ENCODE peak calls at places on chromosomes 3 and 15, in five cellular contexts. Z, A, H, R and N are unnamed samples.

GRCh38 chr15:88834211-88834812 is 31.1 kb downstream of the ACAN start:
- DNase-seq in A (peak; percentile 59), H (peak; percentile 22), R (peak; percentile 20), Z (no peak), N (peak; percentile 13)

GRCh38 chr3:144275005-144275404 is 303.4 kb downstream of the DIPK2A start:
- DNase-seq in Z (no peak), H (no peak), A (no peak), R (no peak), N (no peak)

GRCh38 chr3:163951397-163951987 is 1126.8 kb downstream of the SI start:
- DNase-seq in Z (peak; percentile 7), A (no peak), H (no peak), R (no peak), N (no peak)

GRCh38 chr3:48962340-48962739 is 27.7 kb upstream of the P4HTM start:
- DNase-seq in Z (no peak), H (no peak), A (no peak), R (no peak), N (no peak)

GRCh38 chr3:13009132-13009945 is 63.9 kb downstream of the IQSEC1 start:
- DNase-seq in R (peak; percentile 8), A (peak; percentile 43), Z (no peak), H (no peak), N (no peak)

GRCh38 chr3:57100046-57100695 is 39.7 kb downstream of the SPATA12 start:
- DNase-seq in Z (peak; percentile 66), R (peak; percentile 83), A (peak; percentile 58), H (peak; percentile 61), N (peak; percentile 85)

GRCh38 chr3:69290006-69290405 is 95.9 kb downstream of the FRMD4B start:
- DNase-seq in H (no peak), A (no peak), Z (no peak), R (peak; percentile 46), N (no peak)

GRCh38 chr3:131091768-131092167 is 65.1 kb downstream of the NEK11 start:
- DNase-seq in R (no peak), Z (peak; percentile 8), H (no peak), A (no peak), N (no peak)

GRCh38 chr3:56761023-56761422 is 40.7 kb downstream of the ARHGEF3 start:
- DNase-seq in Z (no peak), A (no peak), R (no peak), H (no peak), N (no peak)

GRCh38 chr3:59426851-59427565 is 377.2 kb upstream of the CFAP20DC start:
- DNase-seq in R (no peak), Z (no peak), A (no peak), H (no peak), N (no peak)

GRCh38 chr15:68616397-68616796 is 37.6 kb downstream of the CORO2B start:
- DNase-seq in R (no peak), H (no peak), Z (no peak), A (no peak), N (no peak)

GRCh38 chr3:160698806-160699205 is 21.8 kb downstream of the ARL14 start:
- DNase-seq in H (no peak), Z (no peak), R (no peak), A (no peak), N (no peak)

GRCh38 chr3:158821847-158822246 is 20.0 kb downstream of the MFSD1 start:
- DNase-seq in Z (no peak), H (no peak), A (peak; percentile 20), R (no peak), N (no peak)

GRCh38 chr15:62993066-62993465 is 49.5 kb upstream of the TPM1 start:
- DNase-seq in Z (no peak), R (no peak), H (no peak), A (no peak), N (no peak)

GRCh38 chr15:88620995-88621772 is at the start of gene AEN:
- DNase-seq in Z (peak; percentile 92), A (peak; percentile 99), H (peak; percentile 88), R (peak; percentile 98), N (peak; percentile 95)

GRCh38 chr3:24523988-24524727 is 29.5 kb upstream of the THRB start:
- DNase-seq in H (no peak), R (peak; percentile 11), A (no peak), Z (no peak), N (no peak)

GRCh38 chr3:173618703-173619102 is 221.2 kb downstream of the NLGN1 start:
- DNase-seq in A (no peak), Z (no peak), H (no peak), R (no peak), N (no peak)

GRCh38 chr3:138609898-138610266 is 1.3 kb downstream of the FAIM start:
- DNase-seq in Z (no peak), R (no peak), A (no peak), H (no peak), N (no peak)

GRCh38 chr3:117774130-117774529 is 1064.6 kb downstream of the TUSC7 start:
- DNase-seq in R (no peak), A (no peak), H (no peak), Z (no peak), N (no peak)

GRCh38 chr3:139975592-139976360 is 40.8 kb downstream of the CLSTN2 start:
- DNase-seq in R (no peak), Z (no peak), H (no peak), A (no peak), N (no peak)

GRCh38 chr3:61682671-61683408 is 121.5 kb downstream of the PTPRG start:
- DNase-seq in R (no peak), Z (no peak), H (peak; percentile 74), A (no peak), N (no peak)

GRCh38 chr3:157581331-157581730 is 78.1 kb upstream of the VEPH1 start:
- DNase-seq in R (no peak), A (no peak), H (no peak), Z (no peak), N (no peak)
- H3K9ac ChIP-seq in R (no peak overlapping the region), A (no peak overlapping the region), H (no peak overlapping the region), Z (no peak overlapping the region), N (no peak overlapping the region)

GRCh38 chr3:33438871-33439270 is 1.3 kb downstream of the UBP1 start:
- DNase-seq in Z (no peak), A (no peak), H (no peak), R (no peak), N (no peak)

GRCh38 chr3:33440328-33440577 is at the start of gene UBP1:
- DNase-seq in Z (no peak), A (no peak), H (no peak), R (no peak), N (no peak)

GRCh38 chr3:33440578-33441321 is 545 bp upstream of the UBP1 start:
- DNase-seq in H (peak; percentile 100), A (peak; percentile 96), R (peak; percentile 99), Z (peak; percentile 100), N (peak; percentile 97)

GRCh38 chr3:33438284-33438668 is 1.9 kb downstream of the UBP1 start:
- DNase-seq in R (peak; percentile 54), H (no peak), Z (peak; percentile 19), A (no peak), N (no peak)

DNA sequence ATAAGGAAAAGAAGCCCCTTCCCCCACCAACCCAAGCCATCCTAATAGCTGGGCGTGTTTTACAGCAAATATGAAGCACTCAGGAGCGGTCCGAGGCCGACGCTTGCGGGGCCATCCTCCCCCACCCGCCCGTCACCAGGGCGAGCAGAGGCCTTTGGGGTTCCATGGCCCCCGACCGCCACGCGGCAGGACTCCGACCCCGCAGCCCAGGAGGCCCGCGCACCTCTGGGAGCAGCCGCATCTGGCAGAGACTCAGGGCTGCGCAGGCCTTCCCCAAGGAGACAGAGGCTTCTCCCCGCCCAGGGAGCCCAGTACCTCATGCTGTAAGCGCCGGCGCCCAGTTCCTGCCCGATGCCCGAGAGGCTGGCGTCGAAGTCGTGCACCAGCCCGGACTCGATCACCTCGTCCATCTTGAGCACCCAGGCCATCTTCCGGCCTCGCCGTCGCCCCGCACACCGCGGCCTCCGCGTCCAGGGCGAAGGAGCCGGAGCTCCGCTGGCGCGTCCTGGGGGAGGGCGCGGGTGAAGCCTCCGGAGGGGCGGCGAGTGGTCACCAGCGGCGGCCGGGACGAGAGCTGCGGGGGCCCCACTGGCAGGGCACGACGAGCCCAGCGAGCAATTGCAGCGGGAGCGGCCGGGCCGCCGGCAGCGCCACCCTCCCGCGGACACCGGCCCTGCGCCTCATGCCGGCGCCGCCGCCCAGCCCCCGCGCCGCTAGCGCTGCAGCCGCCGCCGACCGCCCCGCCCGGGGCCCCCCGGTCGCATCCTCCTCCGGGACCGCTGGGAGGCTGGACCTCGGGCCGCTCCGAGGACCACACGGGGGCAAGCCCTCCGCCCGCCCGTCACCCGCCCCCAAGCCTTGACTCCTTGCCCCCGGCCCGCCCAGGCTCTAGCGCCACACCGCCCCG is 531 bp downstream of the UBP1 start:
- DNase-seq in A (peak; percentile 91), Z (peak; percentile 21), H (no peak), R (peak; percentile 56), N (peak; percentile 60)
- TF ChIP-seq POLR2A in A (peak; percentile 62), Z (no peak), H (peak; percentile 65), R (peak; percentile 73), N (no peak)

GRCh38 chr3:30343861-30344260 is 262.5 kb upstream of the TGFBR2 start:
- DNase-seq in H (no peak), Z (no peak), A (no peak), R (no peak), N (no peak)

GRCh38 chr3:30349507-30349906 is 256.9 kb upstream of the TGFBR2 start:
- DNase-seq in Z (peak; percentile 78), R (peak; percentile 67), A (no peak), H (no peak), N (no peak)

GRCh38 chr3:30347679-30348216 is 258.7 kb upstream of the TGFBR2 start:
- DNase-seq in H (no peak), A (no peak), R (peak; percentile 84), Z (peak; percentile 87), N (no peak)

GRCh38 chr3:30344288-30344687 is 262.1 kb upstream of the TGFBR2 start:
- DNase-seq in A (no peak), R (peak; percentile 42), Z (peak; percentile 89), H (no peak), N (no peak)

DNA sequence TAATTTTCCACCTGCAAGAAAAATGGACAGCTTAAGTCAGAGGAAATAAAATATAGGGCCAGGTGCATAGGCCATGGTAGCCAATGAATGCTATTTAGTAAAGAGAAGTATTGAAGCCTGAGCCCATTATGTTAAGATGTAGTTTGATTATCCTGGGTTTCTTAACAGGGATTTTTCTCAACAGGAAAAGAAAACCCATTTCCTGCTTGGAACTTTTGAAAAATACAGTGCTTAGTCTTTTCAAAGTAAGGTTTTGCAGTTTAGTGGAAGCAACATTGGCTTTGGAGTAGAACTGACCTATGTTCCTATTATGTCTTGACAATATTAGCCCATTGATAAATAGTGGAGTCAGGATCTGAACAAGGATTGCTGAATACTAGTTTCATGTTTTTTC is 259.5 kb upstream of the TGFBR2 start:
- DNase-seq in R (peak; percentile 50), H (no peak), Z (no peak), A (no peak), N (no peak)
- H3K9ac ChIP-seq in R (peak overlapping the region; percentile 77), H (no peak overlapping the region), Z (no peak overlapping the region), A (no peak overlapping the region), N (no peak overlapping the region)

GRCh38 chr3:183966361-183966791 is 51.3 kb downstream of the ABCC5 start:
- DNase-seq in R (no peak), H (no peak), Z (no peak), A (no peak), N (no peak)

GRCh38 chr3:183968846-183969245 is 48.8 kb downstream of the ABCC5 start:
- DNase-seq in R (no peak), Z (no peak), H (no peak), A (no peak), N (no peak)

GRCh38 chr3:183967693-183968092 is 50.0 kb downstream of the ABCC5 start:
- DNase-seq in Z (no peak), R (no peak), A (no peak), H (no peak), N (no peak)
- TF ChIP-seq POLR2A in Z (no peak), R (no peak), A (no peak), H (no peak), N (no peak)

GRCh38 chr15:74642328-74642723 is 26.7 kb downstream of the CLK3 start:
- DNase-seq in Z (no peak), R (no peak), H (no peak), A (no peak), N (no peak)
- H3K9ac ChIP-seq in Z (no peak overlapping the region), R (no peak overlapping the region), H (no peak overlapping the region), A (no peak overlapping the region), N (peak overlapping the region; percentile 22)